ENCODE peak calls at places on chromosomes 13 and 19, in five cellular contexts. F, L, P, R and G are unnamed samples. For H3K9me3 and H3K27me3, the result is how much of the 10 kb centered on the place peaks cover.

GRCh38 chr13:35164324-35164932 is 222.4 kb downstream of the NBEA start:
- DNase-seq in F (no peak), L (peak), P (no peak), R (no peak), G (no peak)

GRCh38 chr13:60090579-60090978 is 73.1 kb downstream of the DIAPH3 start:
- DNase-seq in F (no peak), L (peak), P (no peak), R (no peak), G (no peak)

GRCh38 chr13:60260440-60260839 is 96.7 kb upstream of the DIAPH3 start:
- DNase-seq in F (no peak), L (no peak), P (no peak), R (no peak), G (no peak)

GRCh38 chr13:33545492-33545891 is 259.9 kb upstream of the STARD13 start:
- DNase-seq in F (no peak), L (no peak), P (no peak), R (no peak), G (no peak)

GRCh38 chr19:6738726-6739389 is 622 bp upstream of the TRIP10 start:
- DNase-seq in F (peak), L (no peak), P (peak), R (peak), G (peak)

GRCh38 chr19:35219008-35219407 is 9.5 kb downstream of the FAM187B start:
- DNase-seq in F (no peak), L (no peak), P (no peak), R (no peak), G (no peak)

GRCh38 chr13:51823351-51823750 is 19.4 kb upstream of the DHRS12 start:
- DNase-seq in F (no peak), L (no peak), P (no peak), R (no peak), G (no peak)

GRCh38 chr19:15432018-15432494 is 13.3 kb upstream of the AKAP8L start:
- DNase-seq in F (peak), L (peak), P (no peak), R (no peak), G (no peak)

GRCh38 chr13:54742984-54743383 is 1714.4 kb downstream of the OLFM4 start:
- DNase-seq in F (no peak), L (no peak), P (no peak), R (no peak), G (no peak)

GRCh38 chr19:10346509-10346908 is 7.1 kb upstream of the ICAM3 start:
- DNase-seq in F (peak), L (no peak), P (peak), R (peak), G (peak)

GRCh38 chr13:100789481-100789880 is 114.9 kb upstream of the TMTC4 start:
- DNase-seq in F (peak), L (peak), P (no peak), R (peak), G (peak)

GRCh38 chr19:53388904-53389303 is 6.0 kb upstream of the ZNF765 start:
- DNase-seq in F (no peak), L (no peak), P (no peak), R (no peak), G (no peak)

GRCh38 chr13:45167611-45168554 is 33.0 kb downstream of the KCTD4 start:
- DNase-seq in F (peak), L (no peak), P (peak), R (peak), G (peak)

GRCh38 chr13:113076681-113077401 is 28.8 kb upstream of the F7 start:
- DNase-seq in F (no peak), L (no peak), P (peak), R (peak), G (peak)

GRCh38 chr19:5628470-5628869 is 5.6 kb downstream of the SAFB start:
- DNase-seq in F (no peak), L (no peak), P (no peak), R (no peak), G (no peak)

GRCh38 chr13:48403151-48403631 is 9.7 kb downstream of the LPAR6 start:
- DNase-seq in F (no peak), L (no peak), P (no peak), R (no peak), G (no peak)

GRCh38 chr19:5246554-5247155 is 94.0 kb downstream of the PTPRS start:
- DNase-seq in F (no peak), L (no peak), P (no peak), R (no peak), G (no peak)

GRCh38 chr13:42656136-42656535 is 82.2 kb downstream of the TNFSF11 start:
- DNase-seq in F (no peak), L (no peak), P (no peak), R (no peak), G (no peak)

GRCh38 chr13:28475916-28476725 is 18.8 kb downstream of the FLT1 start:
- DNase-seq in F (no peak), L (peak), P (no peak), R (no peak), G (no peak)

GRCh38 chr13:80086304-80086721 is 254.6 kb downstream of the SPRY2 start:
- DNase-seq in F (no peak), L (no peak), P (no peak), R (no peak), G (no peak)

GRCh38 chr19:11984986-11985385 is 20.1 kb downstream of the ZNF763 start:
- DNase-seq in F (no peak), L (no peak), P (no peak), R (no peak), G (no peak)

GRCh38 chr19:44109458-44109857 is 3.7 kb upstream of the ZNF225 start:
- DNase-seq in F (no peak), L (no peak), P (no peak), R (no peak), G (no peak)
- H3K9me3 ChIP-seq in F (under half), L (under half), P (under half), R (half or more), G (half or more)

GRCh38 chr13:25943666-25944065 is 108.2 kb downstream of the SHISA2 start:
- DNase-seq in F (no peak), L (no peak), P (no peak), R (no peak), G (no peak)

GRCh38 chr13:25948910-25949309 is 102.9 kb downstream of the SHISA2 start:
- DNase-seq in F (no peak), L (no peak), P (no peak), R (no peak), G (no peak)

GRCh38 chr13:25945596-25945995 is 106.2 kb downstream of the SHISA2 start:
- DNase-seq in F (peak), L (no peak), P (no peak), R (no peak), G (no peak)

GRCh38 chr13:25939961-25940687 is 111.7 kb downstream of the SHISA2 start:
- DNase-seq in F (no peak), L (no peak), P (no peak), R (no peak), G (no peak)

DNA sequence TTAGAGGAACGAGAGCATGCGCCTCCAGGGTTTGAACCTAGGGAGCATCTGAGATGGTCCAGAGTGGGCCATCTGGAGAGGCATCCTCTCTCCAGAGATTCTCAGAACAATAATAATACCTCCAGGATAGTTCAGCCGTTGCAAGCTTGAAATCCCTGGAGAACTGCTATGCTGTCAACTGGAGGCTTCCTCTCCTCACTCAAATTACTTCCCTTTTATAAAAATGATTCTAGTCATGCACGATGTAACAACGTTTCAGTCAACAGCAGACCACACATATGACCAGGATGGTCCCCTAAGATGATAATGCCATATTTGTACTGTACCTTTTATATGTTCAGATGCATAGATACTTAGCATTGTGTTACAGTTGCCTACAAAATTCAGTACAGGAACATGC is 108.7 kb downstream of the SHISA2 start:
- DNase-seq in F (no peak), L (no peak), P (no peak), R (no peak), G (no peak)
- H3K27me3 ChIP-seq in F (under half), L (under half), P (under half), R (under half), G (under half)

GRCh38 chr13:107999751-108000150 is 215.6 kb downstream of the LIG4 start:
- DNase-seq in F (no peak), L (no peak), P (no peak), R (no peak), G (no peak)

GRCh38 chr13:107992542-107992941 is 222.8 kb downstream of the LIG4 start:
- DNase-seq in F (no peak), L (no peak), P (no peak), R (no peak), G (no peak)

GRCh38 chr13:107993239-107993948 is 221.9 kb downstream of the LIG4 start:
- DNase-seq in F (no peak), L (no peak), P (no peak), R (no peak), G (no peak)

DNA sequence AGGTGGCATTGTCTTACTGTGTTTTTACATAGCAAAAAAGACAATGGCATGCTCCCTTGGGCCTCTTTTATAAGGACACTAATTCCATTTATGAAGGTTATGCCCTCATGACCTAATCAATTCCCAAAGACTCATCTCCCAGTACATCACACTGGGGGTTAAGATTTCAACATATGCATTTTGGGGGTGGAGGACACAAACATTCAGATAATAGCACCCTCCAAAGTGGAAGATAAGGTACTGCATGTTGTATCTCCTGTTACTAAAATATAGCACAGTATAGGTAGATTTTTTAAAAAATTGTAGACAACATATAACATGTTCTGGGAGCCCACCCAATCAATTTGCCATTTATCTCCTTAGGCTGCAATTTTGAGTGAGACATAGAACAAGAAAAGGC is 221.2 kb downstream of the LIG4 start:
- DNase-seq in F (no peak), L (no peak), P (no peak), R (no peak), G (no peak)
- TF ChIP-seq CTCF in F (no peak), L (no peak), P (no peak), R (no peak), G (no peak)

GRCh38 chr19:58170860-58171259 is 12.0 kb upstream of the ZNF274 start:
- DNase-seq in F (no peak), L (no peak), P (no peak), R (no peak), G (no peak)
- H3K9me3 ChIP-seq in F (half or more), L (under half), P (under half), R (under half), G (half or more)

GRCh38 chr19:1754651-1755466 is 1.6 kb downstream of the ONECUT3 start:
- DNase-seq in F (no peak), L (no peak), P (no peak), R (no peak), G (no peak)

GRCh38 chr19:1756264-1756663 is 3.0 kb downstream of the ONECUT3 start:
- DNase-seq in F (no peak), L (no peak), P (no peak), R (no peak), G (no peak)

GRCh38 chr19:1753730-1754442 is 580 bp downstream of the ONECUT3 start:
- DNase-seq in F (no peak), L (no peak), P (no peak), R (no peak), G (no peak)

GRCh38 chr19:1756705-1757445 is 3.6 kb downstream of the ONECUT3 start:
- DNase-seq in F (no peak), L (no peak), P (no peak), R (no peak), G (no peak)

GRCh38 chr19:1755467-1756155 is 2.3 kb downstream of the ONECUT3 start:
- DNase-seq in F (no peak), L (no peak), P (no peak), R (no peak), G (no peak)
- H3K27me3 ChIP-seq in F (half or more), L (half or more), P (under half), R (half or more), G (half or more)

GRCh38 chr13:20824762-20825161 is 51.0 kb upstream of the EEF1AKMT1 start:
- DNase-seq in F (no peak), L (no peak), P (no peak), R (no peak), G (no peak)

GRCh38 chr13:20826301-20826700 is 52.5 kb upstream of the EEF1AKMT1 start:
- DNase-seq in F (no peak), L (no peak), P (no peak), R (no peak), G (no peak)

GRCh38 chr13:20825476-20825875 is 51.7 kb upstream of the EEF1AKMT1 start:
- DNase-seq in F (no peak), L (peak), P (no peak), R (no peak), G (no peak)

GRCh38 chr13:20828540-20829364 is 55.0 kb upstream of the EEF1AKMT1 start:
- DNase-seq in F (peak), L (peak), P (no peak), R (no peak), G (no peak)

GRCh38 chr13:20826810-20827560 is 53.2 kb upstream of the EEF1AKMT1 start:
- DNase-seq in F (no peak), L (no peak), P (no peak), R (no peak), G (no peak)
- TF ChIP-seq CTCF in F (no peak), L (no peak), P (no peak), R (no peak), G (no peak)